ENCODE peak calls at places on chromosomes 7 and 10, in five cellular contexts. One of them, this sample, is unnamed.

GRCh38 chr10:28991738-28992270 is 297.1 kb upstream of the LYZL1 start:
- DNase-seq in uterus: no peak
- DNase-seq in transverse colon: peak; percentile 35
- DNase-seq in IMR-90: peak; percentile 53
- DNase-seq in suprapubic skin: no peak
- DNase-seq in this sample: no peak

GRCh38 chr10:125002423-125003145 is 60.7 kb downstream of the ZRANB1 start:
- DNase-seq in uterus: peak; percentile 14
- DNase-seq in transverse colon: no peak
- DNase-seq in IMR-90: no peak
- DNase-seq in suprapubic skin: peak; percentile 53
- DNase-seq in this sample: peak; percentile 69

GRCh38 chr7:112067205-112067604 is 139.0 kb downstream of the DOCK4 start:
- DNase-seq in uterus: no peak
- DNase-seq in transverse colon: no peak
- DNase-seq in IMR-90: no peak
- DNase-seq in suprapubic skin: no peak
- DNase-seq in this sample: no peak

GRCh38 chr7:32588657-32589056 is 93.4 kb downstream of the AVL9 start:
- DNase-seq in uterus: no peak
- DNase-seq in transverse colon: no peak
- DNase-seq in IMR-90: peak; percentile 73
- DNase-seq in suprapubic skin: no peak
- DNase-seq in this sample: no peak

GRCh38 chr10:121935702-121936101 is 7.9 kb upstream of the ATE1 start:
- DNase-seq in uterus: no peak
- DNase-seq in transverse colon: peak; percentile 76
- DNase-seq in IMR-90: no peak
- DNase-seq in suprapubic skin: no peak
- DNase-seq in this sample: no peak

GRCh38 chr7:18287482-18287881 is 208.1 kb upstream of the HDAC9 start:
- DNase-seq in uterus: no peak
- DNase-seq in transverse colon: no peak
- DNase-seq in IMR-90: no peak
- DNase-seq in suprapubic skin: no peak
- DNase-seq in this sample: no peak

GRCh38 chr10:24790073-24790472 is 66.4 kb upstream of the ARHGAP21 start:
- DNase-seq in uterus: no peak
- DNase-seq in transverse colon: no peak
- DNase-seq in IMR-90: no peak
- DNase-seq in suprapubic skin: no peak
- DNase-seq in this sample: no peak

GRCh38 chr10:88386878-88387773 is 196.0 kb downstream of the RNLS start:
- DNase-seq in uterus: peak; percentile 21
- DNase-seq in transverse colon: peak; percentile 40
- DNase-seq in IMR-90: peak; percentile 82
- DNase-seq in suprapubic skin: no peak
- DNase-seq in this sample: no peak

GRCh38 chr7:22822486-22823141 is at the start of gene TOMM7:
- DNase-seq in uterus: peak; percentile 90
- DNase-seq in transverse colon: peak; percentile 92
- DNase-seq in IMR-90: peak; percentile 97
- DNase-seq in suprapubic skin: peak; percentile 93
- DNase-seq in this sample: peak; percentile 96

GRCh38 chr7:87851242-87851641 is 24.9 kb downstream of the SLC25A40 start:
- DNase-seq in uterus: no peak
- DNase-seq in transverse colon: no peak
- DNase-seq in IMR-90: peak; percentile 27
- DNase-seq in suprapubic skin: no peak
- DNase-seq in this sample: no peak

GRCh38 chr10:2992401-2993198 is 74.7 kb upstream of the PFKP start:
- DNase-seq in uterus: no peak
- DNase-seq in transverse colon: no peak
- DNase-seq in IMR-90: no peak
- DNase-seq in suprapubic skin: no peak
- DNase-seq in this sample: no peak

GRCh38 chr10:69500864-69501468 is 49.7 kb downstream of the TSPAN15 start:
- DNase-seq in uterus: no peak
- DNase-seq in transverse colon: no peak
- DNase-seq in IMR-90: no peak
- DNase-seq in suprapubic skin: no peak
- DNase-seq in this sample: peak; percentile 62

GRCh38 chr7:44398953-44399574 is 73.7 kb upstream of the CAMK2B start:
- DNase-seq in uterus: no peak
- DNase-seq in transverse colon: no peak
- DNase-seq in IMR-90: peak; percentile 59
- DNase-seq in suprapubic skin: no peak
- DNase-seq in this sample: no peak

GRCh38 chr10:133114251-133114650 is 26.5 kb downstream of the ADGRA1 start:
- DNase-seq in uterus: no peak
- DNase-seq in transverse colon: no peak
- DNase-seq in IMR-90: no peak
- DNase-seq in suprapubic skin: no peak
- DNase-seq in this sample: peak; percentile 47

GRCh38 chr7:55065079-55065478 is 46.3 kb downstream of the EGFR start:
- DNase-seq in uterus: peak; percentile 70
- DNase-seq in transverse colon: peak; percentile 37
- DNase-seq in IMR-90: peak; percentile 99
- DNase-seq in suprapubic skin: no peak
- DNase-seq in this sample: no peak

GRCh38 chr7:151724250-151724915 is 152.5 kb downstream of the PRKAG2 start:
- DNase-seq in uterus: no peak
- DNase-seq in transverse colon: no peak
- DNase-seq in IMR-90: no peak
- DNase-seq in suprapubic skin: no peak
- DNase-seq in this sample: no peak

GRCh38 chr10:131920151-131920550 is 19.3 kb downstream of the PPP2R2D start:
- DNase-seq in uterus: no peak
- DNase-seq in transverse colon: no peak
- DNase-seq in IMR-90: no peak
- DNase-seq in suprapubic skin: no peak
- DNase-seq in this sample: no peak

GRCh38 chr10:132946311-132946710 is 3.9 kb upstream of the CFAP46 start:
- DNase-seq in uterus: no peak
- DNase-seq in transverse colon: no peak
- DNase-seq in IMR-90: no peak
- DNase-seq in suprapubic skin: no peak
- DNase-seq in this sample: no peak

GRCh38 chr7:102284891-102285540 is 1.7 kb upstream of the SH2B2 start:
- DNase-seq in uterus: no peak
- DNase-seq in transverse colon: peak; percentile 55
- DNase-seq in IMR-90: no peak
- DNase-seq in suprapubic skin: peak; percentile 74
- DNase-seq in this sample: peak; percentile 93

GRCh38 chr7:8035647-8036518 is 67.3 kb downstream of the GLCCI1 start:
- DNase-seq in uterus: no peak
- DNase-seq in transverse colon: no peak
- DNase-seq in IMR-90: peak; percentile 55
- DNase-seq in suprapubic skin: no peak
- DNase-seq in this sample: no peak

GRCh38 chr10:73076361-73077183 is 20.1 kb downstream of the P4HA1 start:
- DNase-seq in uterus: peak; percentile 70
- DNase-seq in transverse colon: peak; percentile 41
- DNase-seq in IMR-90: peak; percentile 85
- DNase-seq in suprapubic skin: no peak
- DNase-seq in this sample: no peak

GRCh38 chr10:69503896-69504265 is 52.6 kb downstream of the TSPAN15 start:
- DNase-seq in uterus: no peak
- DNase-seq in transverse colon: no peak
- DNase-seq in IMR-90: no peak
- DNase-seq in suprapubic skin: no peak
- DNase-seq in this sample: peak; percentile 62

GRCh38 chr7:149161241-149161848 is 14.1 kb downstream of the ZNF398 start:
- DNase-seq in uterus: no peak
- DNase-seq in transverse colon: no peak
- DNase-seq in IMR-90: peak; percentile 59
- DNase-seq in suprapubic skin: no peak
- DNase-seq in this sample: no peak

GRCh38 chr10:104546336-104546735 is 94.8 kb upstream of the SORCS3 start:
- DNase-seq in uterus: no peak
- DNase-seq in transverse colon: no peak
- DNase-seq in IMR-90: no peak
- DNase-seq in suprapubic skin: no peak
- DNase-seq in this sample: no peak

GRCh38 chr7:149883452-149883861 is 9.7 kb downstream of the ATP6V0E2 start:
- DNase-seq in uterus: peak; percentile 49
- DNase-seq in transverse colon: peak; percentile 63
- DNase-seq in IMR-90: peak; percentile 51
- DNase-seq in suprapubic skin: no peak
- DNase-seq in this sample: no peak

GRCh38 chr7:35801392-35802101 is 690 bp downstream of the SEPTIN7 start:
- DNase-seq in uterus: peak; percentile 66
- DNase-seq in transverse colon: peak; percentile 76
- DNase-seq in IMR-90: peak; percentile 65
- DNase-seq in suprapubic skin: peak; percentile 89
- DNase-seq in this sample: peak; percentile 96

GRCh38 chr7:35799846-35800717 is 775 bp upstream of the SEPTIN7 start:
- DNase-seq in uterus: peak; percentile 88
- DNase-seq in transverse colon: peak; percentile 89
- DNase-seq in IMR-90: peak; percentile 82
- DNase-seq in suprapubic skin: peak; percentile 92
- DNase-seq in this sample: peak; percentile 96

GRCh38 chr7:35802102-35802466 is 1.2 kb downstream of the SEPTIN7 start:
- DNase-seq in uterus: no peak
- DNase-seq in transverse colon: no peak
- DNase-seq in IMR-90: no peak
- DNase-seq in suprapubic skin: no peak
- DNase-seq in this sample: no peak

GRCh38 chr7:35802649-35803048 is 1.8 kb downstream of the SEPTIN7 start:
- DNase-seq in uterus: no peak
- DNase-seq in transverse colon: no peak
- DNase-seq in IMR-90: peak; percentile 15
- DNase-seq in suprapubic skin: no peak
- DNase-seq in this sample: no peak

GRCh38 chr7:35800718-35801391 is at the start of gene SEPTIN7:
- DNase-seq in uterus: peak; percentile 99
- DNase-seq in transverse colon: peak; percentile 99
- DNase-seq in IMR-90: peak; percentile 99
- DNase-seq in suprapubic skin: peak; percentile 99
- DNase-seq in this sample: peak; percentile 100
- TF ChIP-seq POLR2A in uterus: peak; percentile 91
- TF ChIP-seq POLR2A in transverse colon: peak; percentile 87
- TF ChIP-seq POLR2A in IMR-90: peak; percentile 94
- TF ChIP-seq POLR2A in suprapubic skin: peak; percentile 73
- TF ChIP-seq POLR2A in this sample: peak; percentile 55

GRCh38 chr7:2928613-2929311 is 84.7 kb upstream of the GNA12 start:
- DNase-seq in uterus: no peak
- DNase-seq in transverse colon: no peak
- DNase-seq in IMR-90: no peak
- DNase-seq in suprapubic skin: peak; percentile 58
- DNase-seq in this sample: peak; percentile 72

GRCh38 chr7:2927592-2927991 is 83.5 kb upstream of the GNA12 start:
- DNase-seq in uterus: no peak
- DNase-seq in transverse colon: no peak
- DNase-seq in IMR-90: no peak
- DNase-seq in suprapubic skin: peak; percentile 46
- DNase-seq in this sample: peak; percentile 68

GRCh38 chr7:2926898-2927405 is 82.8 kb upstream of the GNA12 start:
- DNase-seq in uterus: no peak
- DNase-seq in transverse colon: no peak
- DNase-seq in IMR-90: no peak
- DNase-seq in suprapubic skin: peak; percentile 14
- DNase-seq in this sample: no peak

GRCh38 chr7:2929321-2930201 is 85.5 kb upstream of the GNA12 start:
- DNase-seq in uterus: no peak
- DNase-seq in transverse colon: no peak
- DNase-seq in IMR-90: no peak
- DNase-seq in suprapubic skin: peak; percentile 26
- DNase-seq in this sample: peak; percentile 58

GRCh38 chr7:2928256-2928612 is 84.1 kb upstream of the GNA12 start:
- DNase-seq in uterus: no peak
- DNase-seq in transverse colon: no peak
- DNase-seq in IMR-90: no peak
- DNase-seq in suprapubic skin: peak; percentile 45
- DNase-seq in this sample: no peak
- H3K27me3 ChIP-seq in uterus: no peaks in the 10 kb centered on the region
- H3K27me3 ChIP-seq in transverse colon: peaks cover 5% of the 10 kb centered on the region
- H3K27me3 ChIP-seq in IMR-90: peaks cover 27% of the 10 kb centered on the region
- H3K27me3 ChIP-seq in suprapubic skin: peaks cover 76% of the 10 kb centered on the region
- H3K27me3 ChIP-seq in this sample: no peaks in the 10 kb centered on the region

DNA sequence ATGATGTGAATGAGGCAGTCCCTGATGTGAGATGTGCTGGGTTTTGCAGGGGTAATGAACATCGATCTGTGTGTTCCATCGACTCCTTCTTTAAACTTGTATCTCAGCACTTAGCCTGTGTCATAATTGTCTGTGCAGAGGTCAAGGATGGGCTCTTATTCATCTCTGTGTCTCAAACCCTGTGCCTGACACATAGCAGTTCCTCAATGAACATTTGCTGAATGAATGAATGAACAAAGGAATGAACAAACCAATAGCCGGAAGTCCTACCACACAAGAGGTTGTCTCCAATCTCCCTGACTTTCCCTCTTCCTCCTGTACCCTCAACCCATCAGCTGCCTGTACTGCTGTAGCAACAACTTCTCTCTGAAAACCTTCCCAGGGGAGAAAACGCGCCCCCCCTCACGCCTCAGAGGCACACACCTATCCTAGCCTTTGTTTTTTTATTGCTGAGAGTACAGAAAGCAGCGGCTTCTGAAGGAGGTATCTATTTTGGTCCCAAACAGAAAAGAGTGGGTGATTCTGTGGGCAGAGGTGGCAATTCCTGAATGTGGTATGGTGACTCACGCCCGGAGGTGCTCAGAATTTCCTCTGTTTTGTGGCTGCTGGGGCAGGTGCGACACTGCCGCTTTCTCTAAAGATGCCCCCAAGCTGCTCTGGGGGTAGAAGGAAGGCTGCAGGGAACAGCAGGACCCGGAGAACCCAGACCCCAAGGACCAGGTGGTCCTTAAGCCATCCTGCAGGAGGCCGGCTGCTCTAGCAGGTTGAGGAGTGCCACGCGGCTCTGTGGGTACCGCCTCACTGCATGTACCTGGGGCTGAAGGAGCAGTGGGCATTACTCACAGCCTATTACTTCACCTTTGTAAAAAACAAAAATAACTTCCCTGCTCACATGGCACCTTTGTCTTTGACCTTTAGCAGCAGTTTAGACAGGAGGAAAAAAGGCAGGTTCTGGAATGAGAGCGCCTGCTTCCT is 9.6 kb downstream of the IL2RA start:
- DNase-seq in uterus: no peak
- DNase-seq in transverse colon: peak; percentile 52
- DNase-seq in IMR-90: no peak
- DNase-seq in suprapubic skin: no peak
- DNase-seq in this sample: peak; percentile 83
- TF ChIP-seq POLR2A in uterus: no peak
- TF ChIP-seq POLR2A in transverse colon: no peak
- TF ChIP-seq POLR2A in IMR-90: no peak
- TF ChIP-seq POLR2A in suprapubic skin: no peak
- TF ChIP-seq POLR2A in this sample: no peak

DNA sequence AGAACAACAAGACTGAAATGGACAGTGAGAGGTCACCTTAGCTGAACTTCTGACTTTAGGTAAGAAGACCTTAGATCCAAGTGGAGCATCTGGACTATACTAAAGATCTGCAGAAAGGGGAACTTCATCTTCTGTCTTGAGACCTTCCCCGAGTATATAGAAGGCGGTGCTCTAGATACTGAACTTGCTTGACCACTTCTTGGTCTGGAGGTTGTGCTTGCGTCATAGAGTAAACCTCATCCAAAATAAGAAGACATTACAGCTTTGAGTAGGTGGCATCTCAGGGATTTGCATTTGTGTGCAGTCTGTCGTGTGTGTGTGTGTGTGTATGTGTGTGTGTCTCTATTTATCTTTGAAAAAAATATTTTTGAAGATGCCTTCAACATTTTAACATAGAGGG is 157.5 kb downstream of the CHN2 start:
- DNase-seq in uterus: no peak
- DNase-seq in transverse colon: no peak
- DNase-seq in IMR-90: no peak
- DNase-seq in suprapubic skin: no peak
- DNase-seq in this sample: no peak
- H3K27me3 ChIP-seq in uterus: no peaks in the 10 kb centered on the region
- H3K27me3 ChIP-seq in transverse colon: no peaks in the 10 kb centered on the region
- H3K27me3 ChIP-seq in IMR-90: no peaks in the 10 kb centered on the region
- H3K27me3 ChIP-seq in suprapubic skin: peaks cover 8% of the 10 kb centered on the region
- H3K27me3 ChIP-seq in this sample: no peaks in the 10 kb centered on the region

This sample was measured in spleen.